ENCODE peak calls at places on chromosomes 7 and 10, in ten cellular contexts. One of them, this sample, is unnamed.

GRCh38 chr7:98163269-98163668 is 48.0 kb upstream of the BHLHA15 start:
- DNase-seq in WERI-Rb-1: no peak
- DNase-seq in RWPE1: no peak
- DNase-seq in GM13976: no peak
- DNase-seq in mammary epithelial cell: peak
- DNase-seq in nephron progenitor cell: no peak
- DNase-seq in hepatocyte: no peak
- DNase-seq in cardiac fibroblast: no peak
- DNase-seq in Calu3: no peak
- DNase-seq in heart left ventricle: no peak
- DNase-seq in this sample: no peak

GRCh38 chr10:131082201-131082850 is 229.2 kb downstream of the TCERG1L start:
- DNase-seq in WERI-Rb-1: no peak
- DNase-seq in RWPE1: no peak
- DNase-seq in GM13976: no peak
- DNase-seq in mammary epithelial cell: no peak
- DNase-seq in nephron progenitor cell: no peak
- DNase-seq in hepatocyte: no peak
- DNase-seq in cardiac fibroblast: no peak
- DNase-seq in Calu3: no peak
- DNase-seq in heart left ventricle: no peak
- DNase-seq in this sample: no peak

GRCh38 chr10:1487288-1487687 is 250.0 kb downstream of the ADARB2 start:
- DNase-seq in WERI-Rb-1: no peak
- DNase-seq in RWPE1: no peak
- DNase-seq in GM13976: no peak
- DNase-seq in mammary epithelial cell: no peak
- DNase-seq in nephron progenitor cell: no peak
- DNase-seq in hepatocyte: no peak
- DNase-seq in cardiac fibroblast: no peak
- DNase-seq in Calu3: no peak
- DNase-seq in heart left ventricle: no peak
- DNase-seq in this sample: no peak

GRCh38 chr7:148306759-148307158 is 283.8 kb upstream of the C7orf33 start:
- DNase-seq in WERI-Rb-1: no peak
- DNase-seq in RWPE1: no peak
- DNase-seq in GM13976: peak
- DNase-seq in mammary epithelial cell: no peak
- DNase-seq in nephron progenitor cell: no peak
- DNase-seq in hepatocyte: no peak
- DNase-seq in cardiac fibroblast: no peak
- DNase-seq in Calu3: no peak
- DNase-seq in heart left ventricle: no peak
- DNase-seq in this sample: no peak

GRCh38 chr7:139321071-139321745 is 19.9 kb upstream of the FMC1 start:
- DNase-seq in WERI-Rb-1: no peak
- DNase-seq in RWPE1: no peak
- DNase-seq in GM13976: peak
- DNase-seq in mammary epithelial cell: peak
- DNase-seq in nephron progenitor cell: peak
- DNase-seq in hepatocyte: peak
- DNase-seq in cardiac fibroblast: peak
- DNase-seq in Calu3: no peak
- DNase-seq in heart left ventricle: no peak
- DNase-seq in this sample: peak

GRCh38 chr7:74343281-74344127 is 54.3 kb downstream of the CLIP2 start:
- DNase-seq in WERI-Rb-1: no peak
- DNase-seq in RWPE1: peak
- DNase-seq in GM13976: no peak
- DNase-seq in mammary epithelial cell: peak
- DNase-seq in nephron progenitor cell: no peak
- DNase-seq in hepatocyte: no peak
- DNase-seq in cardiac fibroblast: peak
- DNase-seq in Calu3: peak
- DNase-seq in heart left ventricle: no peak
- DNase-seq in this sample: no peak

GRCh38 chr10:2760736-2761135 is 306.6 kb upstream of the PFKP start:
- DNase-seq in WERI-Rb-1: no peak
- DNase-seq in RWPE1: no peak
- DNase-seq in GM13976: no peak
- DNase-seq in mammary epithelial cell: no peak
- DNase-seq in nephron progenitor cell: no peak
- DNase-seq in hepatocyte: no peak
- DNase-seq in cardiac fibroblast: no peak
- DNase-seq in Calu3: no peak
- DNase-seq in heart left ventricle: no peak
- DNase-seq in this sample: peak

GRCh38 chr7:108045669-108046068 is 42.7 kb upstream of the LAMB1 start:
- DNase-seq in WERI-Rb-1: no peak
- DNase-seq in RWPE1: no peak
- DNase-seq in GM13976: no peak
- DNase-seq in mammary epithelial cell: no peak
- DNase-seq in nephron progenitor cell: no peak
- DNase-seq in hepatocyte: no peak
- DNase-seq in cardiac fibroblast: peak
- DNase-seq in Calu3: no peak
- DNase-seq in heart left ventricle: no peak
- DNase-seq in this sample: no peak

GRCh38 chr10:21926358-21926890 is 77.1 kb downstream of the DNAJC1 start:
- DNase-seq in WERI-Rb-1: no peak
- DNase-seq in RWPE1: no peak
- DNase-seq in GM13976: no peak
- DNase-seq in mammary epithelial cell: peak
- DNase-seq in nephron progenitor cell: no peak
- DNase-seq in hepatocyte: no peak
- DNase-seq in cardiac fibroblast: no peak
- DNase-seq in Calu3: no peak
- DNase-seq in heart left ventricle: no peak
- DNase-seq in this sample: no peak

GRCh38 chr7:21543528-21544302 is 876 bp downstream of the DNAH11 start:
- DNase-seq in WERI-Rb-1: no peak
- DNase-seq in RWPE1: peak
- DNase-seq in GM13976: peak
- DNase-seq in mammary epithelial cell: no peak
- DNase-seq in nephron progenitor cell: peak
- DNase-seq in hepatocyte: peak
- DNase-seq in cardiac fibroblast: peak
- DNase-seq in Calu3: no peak
- DNase-seq in heart left ventricle: no peak
- DNase-seq in this sample: peak

GRCh38 chr10:50326757-50327701 is 75.7 kb upstream of the ASAH2 start:
- DNase-seq in WERI-Rb-1: no peak
- DNase-seq in RWPE1: peak
- DNase-seq in GM13976: no peak
- DNase-seq in mammary epithelial cell: peak
- DNase-seq in nephron progenitor cell: no peak
- DNase-seq in hepatocyte: no peak
- DNase-seq in cardiac fibroblast: peak
- DNase-seq in Calu3: peak
- DNase-seq in heart left ventricle: peak
- DNase-seq in this sample: peak

GRCh38 chr10:69731184-69731583 is 70.5 kb upstream of the COL13A1 start:
- DNase-seq in WERI-Rb-1: peak
- DNase-seq in RWPE1: no peak
- DNase-seq in GM13976: no peak
- DNase-seq in mammary epithelial cell: no peak
- DNase-seq in nephron progenitor cell: no peak
- DNase-seq in hepatocyte: peak
- DNase-seq in cardiac fibroblast: peak
- DNase-seq in Calu3: no peak
- DNase-seq in heart left ventricle: peak
- DNase-seq in this sample: no peak

DNA sequence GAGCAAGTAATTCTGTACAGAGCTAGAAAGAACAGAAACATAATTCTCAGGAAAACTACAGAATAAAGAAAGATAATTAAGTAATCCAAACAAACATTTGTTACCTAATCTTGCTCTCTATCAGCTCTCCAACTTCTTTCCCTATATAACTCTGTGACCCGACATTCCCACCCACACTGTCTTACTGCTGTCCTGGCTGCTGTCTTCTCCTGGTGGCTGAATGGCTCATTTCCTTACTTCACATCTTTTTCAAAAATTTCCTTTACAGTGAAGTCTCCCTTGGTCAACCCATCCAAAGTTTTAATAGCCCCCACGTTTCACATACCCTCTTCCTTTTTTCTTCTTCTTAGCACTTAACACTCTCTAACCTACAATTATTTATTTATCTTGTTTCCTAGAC is 64.0 kb downstream of the HYCC1 start:
- DNase-seq in WERI-Rb-1: no peak
- DNase-seq in RWPE1: no peak
- DNase-seq in GM13976: no peak
- DNase-seq in mammary epithelial cell: no peak
- DNase-seq in nephron progenitor cell: no peak
- DNase-seq in hepatocyte: no peak
- DNase-seq in cardiac fibroblast: no peak
- DNase-seq in Calu3: no peak
- DNase-seq in heart left ventricle: no peak
- DNase-seq in this sample: no peak
- TF ChIP-seq CTCF in WERI-Rb-1: no peak
- TF ChIP-seq CTCF in RWPE1: no peak
- TF ChIP-seq CTCF in GM13976: no peak
- TF ChIP-seq CTCF in mammary epithelial cell: no peak
- TF ChIP-seq CTCF in nephron progenitor cell: no peak
- TF ChIP-seq CTCF in hepatocyte: no peak
- TF ChIP-seq CTCF in cardiac fibroblast: peak
- TF ChIP-seq CTCF in Calu3: no peak
- TF ChIP-seq CTCF in heart left ventricle: no peak
- TF ChIP-seq CTCF in this sample: no peak

GRCh38 chr10:51367120-51367519 is 292.8 kb downstream of the PRKG1 start:
- DNase-seq in WERI-Rb-1: no peak
- DNase-seq in RWPE1: no peak
- DNase-seq in GM13976: no peak
- DNase-seq in mammary epithelial cell: no peak
- DNase-seq in nephron progenitor cell: no peak
- DNase-seq in hepatocyte: no peak
- DNase-seq in cardiac fibroblast: no peak
- DNase-seq in Calu3: no peak
- DNase-seq in heart left ventricle: no peak
- DNase-seq in this sample: no peak

GRCh38 chr10:51366044-51366443 is 291.8 kb downstream of the PRKG1 start:
- DNase-seq in WERI-Rb-1: no peak
- DNase-seq in RWPE1: no peak
- DNase-seq in GM13976: no peak
- DNase-seq in mammary epithelial cell: no peak
- DNase-seq in nephron progenitor cell: no peak
- DNase-seq in hepatocyte: no peak
- DNase-seq in cardiac fibroblast: no peak
- DNase-seq in Calu3: no peak
- DNase-seq in heart left ventricle: peak
- DNase-seq in this sample: no peak

GRCh38 chr10:51369903-51370302 is 295.6 kb downstream of the PRKG1 start:
- DNase-seq in WERI-Rb-1: no peak
- DNase-seq in RWPE1: peak
- DNase-seq in GM13976: no peak
- DNase-seq in mammary epithelial cell: no peak
- DNase-seq in nephron progenitor cell: no peak
- DNase-seq in hepatocyte: no peak
- DNase-seq in cardiac fibroblast: peak
- DNase-seq in Calu3: no peak
- DNase-seq in heart left ventricle: no peak
- DNase-seq in this sample: no peak

GRCh38 chr10:51371725-51372124 is 297.4 kb downstream of the PRKG1 start:
- DNase-seq in WERI-Rb-1: no peak
- DNase-seq in RWPE1: no peak
- DNase-seq in GM13976: no peak
- DNase-seq in mammary epithelial cell: no peak
- DNase-seq in nephron progenitor cell: no peak
- DNase-seq in hepatocyte: no peak
- DNase-seq in cardiac fibroblast: no peak
- DNase-seq in Calu3: no peak
- DNase-seq in heart left ventricle: no peak
- DNase-seq in this sample: no peak

GRCh38 chr10:51368943-51369342 is 294.7 kb downstream of the PRKG1 start:
- DNase-seq in WERI-Rb-1: no peak
- DNase-seq in RWPE1: no peak
- DNase-seq in GM13976: no peak
- DNase-seq in mammary epithelial cell: no peak
- DNase-seq in nephron progenitor cell: no peak
- DNase-seq in hepatocyte: no peak
- DNase-seq in cardiac fibroblast: no peak
- DNase-seq in Calu3: no peak
- DNase-seq in heart left ventricle: no peak
- DNase-seq in this sample: peak
- TF ChIP-seq CTCF in WERI-Rb-1: no peak
- TF ChIP-seq CTCF in RWPE1: no peak
- TF ChIP-seq CTCF in GM13976: no peak
- TF ChIP-seq CTCF in mammary epithelial cell: no peak
- TF ChIP-seq CTCF in nephron progenitor cell: no peak
- TF ChIP-seq CTCF in hepatocyte: no peak
- TF ChIP-seq CTCF in cardiac fibroblast: no peak
- TF ChIP-seq CTCF in Calu3: no peak
- TF ChIP-seq CTCF in heart left ventricle: no peak
- TF ChIP-seq CTCF in this sample: peak

GRCh38 chr10:14889318-14889717 is 10.7 kb downstream of the SUV39H2 start:
- DNase-seq in WERI-Rb-1: no peak
- DNase-seq in RWPE1: no peak
- DNase-seq in GM13976: peak
- DNase-seq in mammary epithelial cell: no peak
- DNase-seq in nephron progenitor cell: no peak
- DNase-seq in hepatocyte: no peak
- DNase-seq in cardiac fibroblast: peak
- DNase-seq in Calu3: no peak
- DNase-seq in heart left ventricle: no peak
- DNase-seq in this sample: peak
- TF ChIP-seq CTCF in WERI-Rb-1: no peak
- TF ChIP-seq CTCF in RWPE1: no peak
- TF ChIP-seq CTCF in GM13976: no peak
- TF ChIP-seq CTCF in mammary epithelial cell: no peak
- TF ChIP-seq CTCF in nephron progenitor cell: no peak
- TF ChIP-seq CTCF in hepatocyte: peak
- TF ChIP-seq CTCF in cardiac fibroblast: peak
- TF ChIP-seq CTCF in Calu3: peak
- TF ChIP-seq CTCF in heart left ventricle: no peak
- TF ChIP-seq CTCF in this sample: peak

DNA sequence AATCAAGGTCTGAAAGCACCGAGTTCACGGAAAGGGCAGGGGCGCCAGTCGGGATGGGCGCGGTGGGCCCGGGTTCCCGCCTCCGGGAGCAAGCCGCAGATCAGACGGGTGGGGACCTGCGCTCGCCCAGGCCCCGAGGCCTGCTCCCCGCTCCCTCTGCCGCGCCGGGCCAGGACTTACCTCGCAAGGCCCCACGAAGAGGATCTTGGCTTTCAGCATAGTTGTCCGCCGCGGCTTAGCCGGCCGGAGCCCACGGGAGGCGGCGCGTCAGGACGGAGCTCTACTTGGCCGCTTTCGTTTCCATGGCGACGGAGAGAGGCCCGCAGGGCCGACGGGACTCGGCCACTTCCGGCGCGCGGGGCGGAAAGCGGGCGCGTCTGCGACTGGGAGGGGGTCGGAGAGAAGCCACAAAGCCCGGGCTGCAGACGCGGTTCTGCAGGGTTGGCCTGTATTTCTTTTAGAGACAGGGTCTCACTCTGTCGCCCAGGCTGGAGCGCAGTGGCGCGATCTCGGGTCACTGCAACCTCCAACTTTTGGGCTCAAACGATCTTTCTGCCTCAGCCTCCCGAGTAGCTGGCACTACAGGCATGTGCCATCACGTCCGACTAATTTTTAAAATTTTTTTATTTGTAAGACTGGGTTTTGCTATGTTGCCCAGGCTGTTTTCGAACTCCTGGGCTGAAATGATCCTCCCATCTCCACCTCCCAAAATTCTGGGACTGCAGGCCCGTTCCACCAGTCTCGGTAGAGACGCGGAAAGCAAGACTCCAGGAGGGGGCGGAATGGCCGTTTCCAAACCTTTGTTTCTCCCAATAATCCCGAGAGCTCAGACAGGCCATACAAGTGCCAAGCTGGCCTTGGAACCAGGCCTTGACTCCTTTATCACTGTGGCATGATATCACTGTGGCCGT is at the start of gene IFT22:
- DNase-seq in WERI-Rb-1: peak
- DNase-seq in RWPE1: peak
- DNase-seq in GM13976: peak
- DNase-seq in mammary epithelial cell: peak
- DNase-seq in nephron progenitor cell: peak
- DNase-seq in hepatocyte: peak
- DNase-seq in cardiac fibroblast: peak
- DNase-seq in Calu3: peak
- DNase-seq in heart left ventricle: peak
- DNase-seq in this sample: peak
- TF ChIP-seq CTCF in WERI-Rb-1: peak
- TF ChIP-seq CTCF in RWPE1: peak
- TF ChIP-seq CTCF in GM13976: peak
- TF ChIP-seq CTCF in mammary epithelial cell: peak
- TF ChIP-seq CTCF in nephron progenitor cell: peak
- TF ChIP-seq CTCF in hepatocyte: peak
- TF ChIP-seq CTCF in cardiac fibroblast: peak
- TF ChIP-seq CTCF in Calu3: peak
- TF ChIP-seq CTCF in heart left ventricle: no peak
- TF ChIP-seq CTCF in this sample: peak

This sample was measured in A673.